ENCODE peak calls at places on chromosomes 3 and 15, in nine cellular contexts. One of them, this sample, is unnamed.
A peak's percentile ranks its signal among the peaks of the same experiment; 100 is the strongest.

GRCh38 chr3:94115482-94115881 is 52.6 kb downstream of the NSUN3 start:
- DNase-seq in stimulated activated CD4-positive, alpha-beta T cell treated with anti-CD3 and anti-CD28 coated beads, Interleukin-15, amount 100 ng/mL, for 1 hour: no peak
- DNase-seq in renal cortical epithelial cell: peak; percentile 34
- DNase-seq in frontal cortex: no peak
- DNase-seq in effector CD4-positive, alpha-beta T cell: no peak
- DNase-seq in A673: peak; percentile 73
- DNase-seq in MCF 10A: peak; percentile 44
- DNase-seq in NCI-H1436: no peak
- DNase-seq in activated T-cell treated with anti-CD3 and anti-CD28 coated beads for 1 hour: no peak
- DNase-seq in this sample: no peak

GRCh38 chr15:68082735-68083134 is 28.6 kb downstream of the PIAS1 start:
- DNase-seq in NCI-H1436: no peak
- DNase-seq in stimulated activated CD4-positive, alpha-beta T cell treated with anti-CD3 and anti-CD28 coated beads, Interleukin-15, amount 100 ng/mL, for 1 hour: no peak
- DNase-seq in frontal cortex: no peak
- DNase-seq in MCF 10A: no peak
- DNase-seq in effector CD4-positive, alpha-beta T cell: no peak
- DNase-seq in renal cortical epithelial cell: no peak
- DNase-seq in A673: no peak
- DNase-seq in activated T-cell treated with anti-CD3 and anti-CD28 coated beads for 1 hour: no peak
- DNase-seq in this sample: no peak

GRCh38 chr3:184238246-184238818 is 8.9 kb downstream of the VWA5B2 start:
- DNase-seq in renal cortical epithelial cell: no peak
- DNase-seq in activated T-cell treated with anti-CD3 and anti-CD28 coated beads for 1 hour: no peak
- DNase-seq in NCI-H1436: no peak
- DNase-seq in MCF 10A: no peak
- DNase-seq in frontal cortex: peak; percentile 12
- DNase-seq in stimulated activated CD4-positive, alpha-beta T cell treated with anti-CD3 and anti-CD28 coated beads, Interleukin-15, amount 100 ng/mL, for 1 hour: no peak
- DNase-seq in effector CD4-positive, alpha-beta T cell: no peak
- DNase-seq in A673: no peak
- DNase-seq in this sample: no peak

GRCh38 chr3:45199837-45200648 is 26.0 kb downstream of the TMEM158 start:
- DNase-seq in renal cortical epithelial cell: peak; percentile 97
- DNase-seq in A673: peak; percentile 65
- DNase-seq in stimulated activated CD4-positive, alpha-beta T cell treated with anti-CD3 and anti-CD28 coated beads, Interleukin-15, amount 100 ng/mL, for 1 hour: no peak
- DNase-seq in effector CD4-positive, alpha-beta T cell: no peak
- DNase-seq in frontal cortex: no peak
- DNase-seq in activated T-cell treated with anti-CD3 and anti-CD28 coated beads for 1 hour: no peak
- DNase-seq in MCF 10A: peak; percentile 94
- DNase-seq in NCI-H1436: no peak
- DNase-seq in this sample: no peak

GRCh38 chr3:120420360-120420759 is 30.4 kb downstream of the FSTL1 start:
- DNase-seq in NCI-H1436: no peak
- DNase-seq in A673: no peak
- DNase-seq in stimulated activated CD4-positive, alpha-beta T cell treated with anti-CD3 and anti-CD28 coated beads, Interleukin-15, amount 100 ng/mL, for 1 hour: no peak
- DNase-seq in MCF 10A: no peak
- DNase-seq in frontal cortex: no peak
- DNase-seq in renal cortical epithelial cell: no peak
- DNase-seq in effector CD4-positive, alpha-beta T cell: no peak
- DNase-seq in activated T-cell treated with anti-CD3 and anti-CD28 coated beads for 1 hour: no peak
- DNase-seq in this sample: no peak

GRCh38 chr15:66269326-66270090 is 16.0 kb upstream of the MEGF11 start:
- DNase-seq in effector CD4-positive, alpha-beta T cell: no peak
- DNase-seq in stimulated activated CD4-positive, alpha-beta T cell treated with anti-CD3 and anti-CD28 coated beads, Interleukin-15, amount 100 ng/mL, for 1 hour: no peak
- DNase-seq in activated T-cell treated with anti-CD3 and anti-CD28 coated beads for 1 hour: no peak
- DNase-seq in NCI-H1436: peak; percentile 75
- DNase-seq in frontal cortex: no peak
- DNase-seq in renal cortical epithelial cell: peak; percentile 90
- DNase-seq in A673: peak; percentile 91
- DNase-seq in MCF 10A: peak; percentile 84
- DNase-seq in this sample: no peak

GRCh38 chr3:195549001-195549400 is 5.9 kb upstream of the PPP1R2 start:
- DNase-seq in frontal cortex: no peak
- DNase-seq in renal cortical epithelial cell: no peak
- DNase-seq in NCI-H1436: no peak
- DNase-seq in A673: no peak
- DNase-seq in stimulated activated CD4-positive, alpha-beta T cell treated with anti-CD3 and anti-CD28 coated beads, Interleukin-15, amount 100 ng/mL, for 1 hour: no peak
- DNase-seq in activated T-cell treated with anti-CD3 and anti-CD28 coated beads for 1 hour: no peak
- DNase-seq in effector CD4-positive, alpha-beta T cell: no peak
- DNase-seq in MCF 10A: no peak
- DNase-seq in this sample: no peak

GRCh38 chr15:58146734-58147133 is 8.6 kb downstream of the AQP9 start:
- DNase-seq in MCF 10A: peak; percentile 51
- DNase-seq in frontal cortex: no peak
- DNase-seq in A673: no peak
- DNase-seq in stimulated activated CD4-positive, alpha-beta T cell treated with anti-CD3 and anti-CD28 coated beads, Interleukin-15, amount 100 ng/mL, for 1 hour: no peak
- DNase-seq in renal cortical epithelial cell: peak; percentile 98
- DNase-seq in activated T-cell treated with anti-CD3 and anti-CD28 coated beads for 1 hour: no peak
- DNase-seq in NCI-H1436: no peak
- DNase-seq in effector CD4-positive, alpha-beta T cell: no peak
- DNase-seq in this sample: peak; percentile 14

GRCh38 chr3:187713504-187713903 is 11.1 kb upstream of the RTP2 start:
- DNase-seq in NCI-H1436: no peak
- DNase-seq in effector CD4-positive, alpha-beta T cell: no peak
- DNase-seq in activated T-cell treated with anti-CD3 and anti-CD28 coated beads for 1 hour: no peak
- DNase-seq in renal cortical epithelial cell: no peak
- DNase-seq in frontal cortex: no peak
- DNase-seq in A673: peak; percentile 71
- DNase-seq in stimulated activated CD4-positive, alpha-beta T cell treated with anti-CD3 and anti-CD28 coated beads, Interleukin-15, amount 100 ng/mL, for 1 hour: no peak
- DNase-seq in MCF 10A: peak; percentile 30
- DNase-seq in this sample: no peak

GRCh38 chr15:92663250-92663951 is 7.8 kb upstream of the FAM174B start:
- DNase-seq in renal cortical epithelial cell: no peak
- DNase-seq in frontal cortex: no peak
- DNase-seq in MCF 10A: no peak
- DNase-seq in A673: no peak
- DNase-seq in effector CD4-positive, alpha-beta T cell: no peak
- DNase-seq in NCI-H1436: no peak
- DNase-seq in activated T-cell treated with anti-CD3 and anti-CD28 coated beads for 1 hour: no peak
- DNase-seq in stimulated activated CD4-positive, alpha-beta T cell treated with anti-CD3 and anti-CD28 coated beads, Interleukin-15, amount 100 ng/mL, for 1 hour: no peak
- DNase-seq in this sample: no peak

GRCh38 chr15:51735211-51735610 is 2.2 kb downstream of the LYSMD2 start:
- DNase-seq in MCF 10A: no peak
- DNase-seq in activated T-cell treated with anti-CD3 and anti-CD28 coated beads for 1 hour: no peak
- DNase-seq in effector CD4-positive, alpha-beta T cell: peak; percentile 25
- DNase-seq in renal cortical epithelial cell: no peak
- DNase-seq in stimulated activated CD4-positive, alpha-beta T cell treated with anti-CD3 and anti-CD28 coated beads, Interleukin-15, amount 100 ng/mL, for 1 hour: no peak
- DNase-seq in NCI-H1436: no peak
- DNase-seq in frontal cortex: no peak
- DNase-seq in A673: no peak
- DNase-seq in this sample: no peak

GRCh38 chr3:46297658-46298423 is 55.6 kb downstream of the CCR3 start:
- DNase-seq in effector CD4-positive, alpha-beta T cell: no peak
- DNase-seq in A673: no peak
- DNase-seq in stimulated activated CD4-positive, alpha-beta T cell treated with anti-CD3 and anti-CD28 coated beads, Interleukin-15, amount 100 ng/mL, for 1 hour: no peak
- DNase-seq in frontal cortex: no peak
- DNase-seq in renal cortical epithelial cell: no peak
- DNase-seq in NCI-H1436: no peak
- DNase-seq in activated T-cell treated with anti-CD3 and anti-CD28 coated beads for 1 hour: no peak
- DNase-seq in MCF 10A: peak; percentile 66
- DNase-seq in this sample: no peak

GRCh38 chr3:181711325-181712135 is at the start of gene SOX2:
- DNase-seq in effector CD4-positive, alpha-beta T cell: no peak
- DNase-seq in activated T-cell treated with anti-CD3 and anti-CD28 coated beads for 1 hour: no peak
- DNase-seq in NCI-H1436: peak; percentile 97
- DNase-seq in renal cortical epithelial cell: peak; percentile 79
- DNase-seq in frontal cortex: peak; percentile 95
- DNase-seq in A673: peak; percentile 98
- DNase-seq in stimulated activated CD4-positive, alpha-beta T cell treated with anti-CD3 and anti-CD28 coated beads, Interleukin-15, amount 100 ng/mL, for 1 hour: no peak
- DNase-seq in MCF 10A: peak; percentile 62
- DNase-seq in this sample: peak; percentile 87

GRCh38 chr3:112407214-112407887 is 74.4 kb downstream of the CD200 start:
- DNase-seq in activated T-cell treated with anti-CD3 and anti-CD28 coated beads for 1 hour: no peak
- DNase-seq in frontal cortex: no peak
- DNase-seq in A673: no peak
- DNase-seq in effector CD4-positive, alpha-beta T cell: no peak
- DNase-seq in renal cortical epithelial cell: peak; percentile 77
- DNase-seq in NCI-H1436: no peak
- DNase-seq in stimulated activated CD4-positive, alpha-beta T cell treated with anti-CD3 and anti-CD28 coated beads, Interleukin-15, amount 100 ng/mL, for 1 hour: no peak
- DNase-seq in MCF 10A: no peak
- DNase-seq in this sample: no peak

GRCh38 chr3:24401090-24401810 is 93.4 kb downstream of the THRB start:
- DNase-seq in NCI-H1436: peak; percentile 26
- DNase-seq in effector CD4-positive, alpha-beta T cell: no peak
- DNase-seq in MCF 10A: no peak
- DNase-seq in A673: no peak
- DNase-seq in frontal cortex: no peak
- DNase-seq in renal cortical epithelial cell: peak; percentile 58
- DNase-seq in activated T-cell treated with anti-CD3 and anti-CD28 coated beads for 1 hour: no peak
- DNase-seq in stimulated activated CD4-positive, alpha-beta T cell treated with anti-CD3 and anti-CD28 coated beads, Interleukin-15, amount 100 ng/mL, for 1 hour: no peak
- DNase-seq in this sample: no peak

GRCh38 chr3:14772533-14773138 is 46.1 kb upstream of the FGD5 start:
- DNase-seq in MCF 10A: no peak
- DNase-seq in renal cortical epithelial cell: no peak
- DNase-seq in frontal cortex: no peak
- DNase-seq in NCI-H1436: no peak
- DNase-seq in A673: no peak
- DNase-seq in effector CD4-positive, alpha-beta T cell: no peak
- DNase-seq in stimulated activated CD4-positive, alpha-beta T cell treated with anti-CD3 and anti-CD28 coated beads, Interleukin-15, amount 100 ng/mL, for 1 hour: no peak
- DNase-seq in activated T-cell treated with anti-CD3 and anti-CD28 coated beads for 1 hour: no peak
- DNase-seq in this sample: no peak

GRCh38 chr3:196947136-196947859 is 5.0 kb upstream of the NCBP2 start:
- DNase-seq in stimulated activated CD4-positive, alpha-beta T cell treated with anti-CD3 and anti-CD28 coated beads, Interleukin-15, amount 100 ng/mL, for 1 hour: no peak
- DNase-seq in MCF 10A: no peak
- DNase-seq in NCI-H1436: no peak
- DNase-seq in effector CD4-positive, alpha-beta T cell: no peak
- DNase-seq in renal cortical epithelial cell: no peak
- DNase-seq in activated T-cell treated with anti-CD3 and anti-CD28 coated beads for 1 hour: no peak
- DNase-seq in frontal cortex: no peak
- DNase-seq in A673: no peak
- DNase-seq in this sample: no peak

GRCh38 chr3:165256554-165256953 is 60.4 kb upstream of the SLITRK3 start:
- DNase-seq in NCI-H1436: no peak
- DNase-seq in renal cortical epithelial cell: peak; percentile 16
- DNase-seq in A673: peak; percentile 22
- DNase-seq in stimulated activated CD4-positive, alpha-beta T cell treated with anti-CD3 and anti-CD28 coated beads, Interleukin-15, amount 100 ng/mL, for 1 hour: no peak
- DNase-seq in activated T-cell treated with anti-CD3 and anti-CD28 coated beads for 1 hour: no peak
- DNase-seq in frontal cortex: no peak
- DNase-seq in effector CD4-positive, alpha-beta T cell: no peak
- DNase-seq in MCF 10A: peak; percentile 9
- DNase-seq in this sample: no peak

GRCh38 chr3:41274944-41275668 is 75.8 kb downstream of the CTNNB1 start:
- DNase-seq in A673: no peak
- DNase-seq in frontal cortex: no peak
- DNase-seq in MCF 10A: peak; percentile 21
- DNase-seq in stimulated activated CD4-positive, alpha-beta T cell treated with anti-CD3 and anti-CD28 coated beads, Interleukin-15, amount 100 ng/mL, for 1 hour: no peak
- DNase-seq in renal cortical epithelial cell: peak; percentile 94
- DNase-seq in NCI-H1436: no peak
- DNase-seq in activated T-cell treated with anti-CD3 and anti-CD28 coated beads for 1 hour: no peak
- DNase-seq in effector CD4-positive, alpha-beta T cell: no peak
- DNase-seq in this sample: no peak

GRCh38 chr15:79030470-79030869 is 60.1 kb downstream of the RASGRF1 start:
- DNase-seq in renal cortical epithelial cell: no peak
- DNase-seq in activated T-cell treated with anti-CD3 and anti-CD28 coated beads for 1 hour: no peak
- DNase-seq in A673: no peak
- DNase-seq in MCF 10A: no peak
- DNase-seq in stimulated activated CD4-positive, alpha-beta T cell treated with anti-CD3 and anti-CD28 coated beads, Interleukin-15, amount 100 ng/mL, for 1 hour: no peak
- DNase-seq in frontal cortex: no peak
- DNase-seq in NCI-H1436: no peak
- DNase-seq in effector CD4-positive, alpha-beta T cell: no peak
- DNase-seq in this sample: no peak

GRCh38 chr3:2713923-2714322 is 396.3 kb downstream of the IL5RA start:
- DNase-seq in A673: no peak
- DNase-seq in stimulated activated CD4-positive, alpha-beta T cell treated with anti-CD3 and anti-CD28 coated beads, Interleukin-15, amount 100 ng/mL, for 1 hour: no peak
- DNase-seq in effector CD4-positive, alpha-beta T cell: no peak
- DNase-seq in activated T-cell treated with anti-CD3 and anti-CD28 coated beads for 1 hour: no peak
- DNase-seq in renal cortical epithelial cell: no peak
- DNase-seq in NCI-H1436: no peak
- DNase-seq in MCF 10A: peak; percentile 14
- DNase-seq in frontal cortex: no peak
- DNase-seq in this sample: no peak